ENCODE peak calls at places on chromosomes 16 and 17, in five cellular contexts. K, J, Z, O and Q are unnamed samples.

GRCh38 chr17:54864636-54865420 is 35.8 kb upstream of the TOM1L1 start:
- DNase-seq in K (no peak), J (no peak), Z (no peak), O (no peak), Q (no peak)

GRCh38 chr17:76408037-76408849 is 23.8 kb downstream of the SPHK1 start:
- DNase-seq in K (peak; percentile 91), J (peak; percentile 73), Z (peak; percentile 84), O (peak; percentile 62), Q (no peak)

GRCh38 chr17:17492085-17492484 is 4.1 kb downstream of the RASD1 start:
- DNase-seq in K (no peak), J (no peak), Z (no peak), O (no peak), Q (no peak)

GRCh38 chr17:44010966-44011647 is 3.7 kb downstream of the TMEM101 start:
- DNase-seq in K (no peak), J (no peak), Z (no peak), O (peak; percentile 89), Q (no peak)

GRCh38 chr17:29559640-29560039 is 7.2 kb downstream of the ABHD15 start:
- DNase-seq in K (no peak), J (no peak), Z (no peak), O (no peak), Q (no peak)

GRCh38 chr16:12340151-12340733 is 363.7 kb downstream of the SNX29 start:
- DNase-seq in K (peak; percentile 60), J (peak; percentile 51), Z (peak; percentile 68), O (peak; percentile 46), Q (no peak)

GRCh38 chr17:30363715-30364202 is 15.0 kb upstream of the CPD start:
- DNase-seq in K (peak; percentile 83), J (no peak), Z (peak; percentile 56), O (peak; percentile 89), Q (no peak)

GRCh38 chr17:40329981-40330794 is 21.2 kb downstream of the RARA start:
- DNase-seq in K (no peak), J (no peak), Z (no peak), O (no peak), Q (no peak)

GRCh38 chr17:8391711-8392110 is 5.9 kb downstream of the RNF222 start:
- DNase-seq in K (peak; percentile 16), J (no peak), Z (no peak), O (no peak), Q (no peak)

GRCh38 chr16:80158766-80159165 is 382.0 kb upstream of the DYNLRB2 start:
- DNase-seq in K (peak; percentile 4), J (peak; percentile 38), Z (no peak), O (peak; percentile 56), Q (no peak)

GRCh38 chr16:15772579-15773293 is 84.1 kb downstream of the MYH11 start:
- DNase-seq in K (peak; percentile 2), J (no peak), Z (no peak), O (no peak), Q (no peak)

GRCh38 chr17:74748529-74749261 is at the start of gene NHERF1:
- DNase-seq in K (peak; percentile 98), J (peak; percentile 90), Z (peak; percentile 98), O (peak; percentile 92), Q (no peak)

GRCh38 chr16:49260956-49261530 is 20.6 kb downstream of the CBLN1 start:
- DNase-seq in K (no peak), J (no peak), Z (no peak), O (no peak), Q (peak; percentile 72)

GRCh38 chr16:84195201-84196093 is 4.5 kb downstream of the ADAD2 start:
- DNase-seq in K (no peak), J (no peak), Z (no peak), O (no peak), Q (no peak)

GRCh38 chr17:79607941-79608728 is 2.7 kb downstream of the RBFOX3 start:
- DNase-seq in K (peak; percentile 45), J (peak; percentile 27), Z (peak; percentile 27), O (peak; percentile 11), Q (no peak)

GRCh38 chr17:59378621-59379194 is 47.3 kb downstream of the YPEL2 start:
- DNase-seq in K (no peak), J (no peak), Z (no peak), O (peak; percentile 81), Q (no peak)

GRCh38 chr17:10729334-10730193 is at the start of gene TMEM220:
- DNase-seq in K (peak; percentile 60), J (peak; percentile 74), Z (no peak), O (peak; percentile 78), Q (no peak)

GRCh38 chr16:70470927-70471341 is 16.5 kb downstream of the FCSK start:
- DNase-seq in K (peak; percentile 12), J (peak; percentile 65), Z (peak; percentile 53), O (peak; percentile 55), Q (no peak)

GRCh38 chr17:73705594-73705993 is 61.3 kb upstream of the SDK2 start:
- DNase-seq in K (peak; percentile 51), J (peak; percentile 76), Z (no peak), O (peak; percentile 32), Q (no peak)

GRCh38 chr17:79952915-79953314 is 82.8 kb downstream of the TBC1D16 start:
- DNase-seq in K (no peak), J (no peak), Z (no peak), O (no peak), Q (no peak)

GRCh38 chr17:68246271-68247028 is 1.4 kb upstream of the AMZ2 start:
- DNase-seq in K (no peak), J (peak; percentile 17), Z (no peak), O (no peak), Q (no peak)

GRCh38 chr17:83133302-83134121 is 54.1 kb downstream of the METRNL start:
- DNase-seq in K (peak; percentile 52), J (no peak), Z (no peak), O (no peak), Q (no peak)

GRCh38 chr17:37446027-37446426 is 39.3 kb downstream of the TADA2A start:
- DNase-seq in K (peak; percentile 54), J (peak; percentile 46), Z (no peak), O (no peak), Q (no peak)

GRCh38 chr17:45425125-45425983 is 7.3 kb downstream of the ARHGAP27 start:
- DNase-seq in K (peak; percentile 99), J (peak; percentile 97), Z (peak; percentile 97), O (peak; percentile 75), Q (no peak)

GRCh38 chr16:4391635-4392381 is 20.2 kb downstream of the VASN start:
- DNase-seq in K (no peak), J (no peak), Z (no peak), O (no peak), Q (no peak)

GRCh38 chr16:31214705-31215286 is 877 bp downstream of the TRIM72 start:
- DNase-seq in K (no peak), J (no peak), Z (no peak), O (no peak), Q (no peak)

GRCh38 chr16:88084881-88085280 is 133.6 kb downstream of the BANP start:
- DNase-seq in K (no peak), J (no peak), Z (no peak), O (peak; percentile 21), Q (no peak)

GRCh38 chr17:42554250-42555121 is 1.8 kb downstream of the HSD17B1 start:
- DNase-seq in K (peak; percentile 63), J (peak; percentile 82), Z (peak; percentile 95), O (peak; percentile 82), Q (no peak)

GRCh38 chr17:4215882-4216411 is 47.8 kb downstream of the ANKFY1 start:
- DNase-seq in K (no peak), J (no peak), Z (no peak), O (no peak), Q (no peak)

GRCh38 chr17:59851431-59852375 is 41.0 kb downstream of the TUBD1 start:
- DNase-seq in K (peak; percentile 35), J (peak; percentile 90), Z (no peak), O (peak; percentile 94), Q (peak; percentile 93)

GRCh38 chr16:81921415-81921814 is 89.9 kb downstream of the SDR42E1 start:
- DNase-seq in K (peak; percentile 4), J (no peak), Z (no peak), O (no peak), Q (no peak)

GRCh38 chr16:8905795-8906591 is 23.8 kb downstream of the LITAFD start:
- DNase-seq in K (no peak), J (no peak), Z (no peak), O (no peak), Q (no peak)
- TF ChIP-seq CTCF in K (peak; percentile 35), J (peak; percentile 24), Z (peak; percentile 39), O (peak; percentile 59), Q (no peak)

DNA sequence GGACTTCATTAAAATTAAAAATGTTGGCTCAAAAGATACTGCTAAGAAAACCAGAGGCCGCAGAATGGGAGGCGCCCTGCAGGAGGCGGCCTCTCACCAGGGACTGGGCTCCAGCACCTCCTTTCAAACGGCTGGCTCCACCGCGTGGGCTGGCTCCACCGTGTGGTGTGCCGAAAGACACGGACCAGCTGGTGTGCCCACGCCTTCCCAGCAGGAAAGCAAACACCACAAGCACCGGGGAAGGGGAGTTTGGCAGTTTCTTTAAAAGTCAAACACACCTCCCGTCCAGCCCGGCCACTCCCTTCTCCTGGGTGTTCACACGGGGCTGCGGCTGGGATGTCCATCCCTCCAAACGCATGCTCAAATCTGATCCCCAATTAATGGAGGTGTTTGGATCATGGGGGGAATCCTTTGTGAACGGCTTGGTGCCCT is 13.9 kb downstream of the HAGH start:
- DNase-seq in K (peak; percentile 70), J (peak; percentile 80), Z (peak; percentile 61), O (peak; percentile 84), Q (no peak)
- TF ChIP-seq CTCF in K (peak; percentile 82), J (peak; percentile 62), Z (peak; percentile 56), O (peak; percentile 76), Q (peak; percentile 15)

GRCh38 chr16:3281222-3281621 is 2.1 kb upstream of the ZNF263 start:
- DNase-seq in K (no peak), J (no peak), Z (no peak), O (no peak), Q (no peak)

GRCh38 chr16:3283525-3284447 is 495 bp downstream of the ZNF263 start:
- DNase-seq in K (no peak), J (no peak), Z (no peak), O (peak; percentile 20), Q (no peak)

GRCh38 chr16:3282103-3282746 is 1.1 kb upstream of the ZNF263 start:
- DNase-seq in K (peak; percentile 47), J (no peak), Z (peak; percentile 61), O (no peak), Q (no peak)

GRCh38 chr16:3285131-3285530 is 1.8 kb downstream of the ZNF263 start:
- DNase-seq in K (no peak), J (no peak), Z (no peak), O (no peak), Q (no peak)

GRCh38 chr16:3282747-3283524 is at the start of gene ZNF263:
- DNase-seq in K (peak; percentile 93), J (peak; percentile 98), Z (peak; percentile 98), O (peak; percentile 99), Q (peak; percentile 98)
- TF ChIP-seq CTCF in K (no peak), J (no peak), Z (no peak), O (no peak), Q (no peak)

DNA sequence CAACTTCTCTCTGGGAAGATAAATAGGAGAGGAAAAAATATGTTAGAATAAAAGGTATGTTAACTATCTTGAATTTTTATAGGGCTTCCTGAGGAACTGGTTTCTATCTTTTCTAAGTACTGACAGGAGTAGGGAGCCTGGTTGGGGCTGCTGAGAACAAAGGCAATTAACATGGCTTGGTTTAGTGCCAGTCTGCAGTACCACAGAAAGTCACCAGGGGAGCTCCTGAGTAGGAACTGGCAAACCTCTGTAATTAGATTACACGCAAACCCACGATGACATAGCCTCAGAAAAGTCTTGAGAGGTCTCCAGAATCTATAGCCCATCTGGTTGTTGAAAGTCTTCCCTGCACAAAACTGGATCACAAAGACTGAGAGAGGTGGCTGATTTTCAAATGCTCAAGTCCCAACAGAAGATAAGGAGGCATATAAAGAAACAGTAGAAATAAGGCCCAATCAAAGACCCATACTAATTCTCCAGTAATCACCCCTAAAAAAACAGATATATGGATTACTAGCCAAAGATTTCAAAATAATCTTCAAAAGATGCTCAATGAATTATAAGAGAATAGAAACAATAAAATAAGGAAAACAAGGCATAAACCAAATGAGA is 11.7 kb upstream of the CNTNAP4 start:
- DNase-seq in K (peak; percentile 53), J (peak; percentile 27), Z (peak; percentile 62), O (peak; percentile 1), Q (no peak)
- TF ChIP-seq CTCF in K (peak; percentile 51), J (no peak), Z (peak; percentile 44), O (peak; percentile 27), Q (no peak)